ENCODE peak calls at places on chromosomes 3 and 15, in four cellular contexts. G, X, I and W are unnamed samples.

GRCh38 chr3:54870423-54870822 is 57.4 kb downstream of the LRTM1 start:
- DNase-seq in G (no peak), X (no peak), I (peak), W (peak)

GRCh38 chr3:4601926-4602325 is 108.8 kb downstream of the ITPR1 start:
- DNase-seq in G (no peak), X (no peak), I (no peak), W (no peak)

GRCh38 chr3:186320862-186321568 is 41.0 kb downstream of the DGKG start:
- DNase-seq in G (no peak), X (no peak), I (no peak), W (no peak)

GRCh38 chr3:115595611-115596010 is 27.7 kb upstream of the GAP43 start:
- DNase-seq in G (no peak), X (no peak), I (peak), W (no peak)

GRCh38 chr15:63403254-63403945 is 21.8 kb upstream of the CA12 start:
- DNase-seq in G (no peak), X (no peak), I (no peak), W (peak)

GRCh38 chr3:113269661-113270060 is 58.3 kb downstream of the BOC start:
- DNase-seq in G (no peak), X (no peak), I (no peak), W (no peak)

GRCh38 chr3:181941250-181941649 is 229.5 kb downstream of the SOX2 start:
- DNase-seq in G (no peak), X (no peak), I (no peak), W (peak)

GRCh38 chr3:150299221-150299620 is 108.9 kb upstream of the TSC22D2 start:
- DNase-seq in G (no peak), X (no peak), I (no peak), W (no peak)

GRCh38 chr15:90062729-90063684 is 39.3 kb downstream of the IDH2 start:
- DNase-seq in G (no peak), X (no peak), I (no peak), W (no peak)

GRCh38 chr3:102225407-102226132 is 209.2 kb upstream of the ZPLD1 start:
- DNase-seq in G (peak), X (no peak), I (peak), W (peak)

DNA sequence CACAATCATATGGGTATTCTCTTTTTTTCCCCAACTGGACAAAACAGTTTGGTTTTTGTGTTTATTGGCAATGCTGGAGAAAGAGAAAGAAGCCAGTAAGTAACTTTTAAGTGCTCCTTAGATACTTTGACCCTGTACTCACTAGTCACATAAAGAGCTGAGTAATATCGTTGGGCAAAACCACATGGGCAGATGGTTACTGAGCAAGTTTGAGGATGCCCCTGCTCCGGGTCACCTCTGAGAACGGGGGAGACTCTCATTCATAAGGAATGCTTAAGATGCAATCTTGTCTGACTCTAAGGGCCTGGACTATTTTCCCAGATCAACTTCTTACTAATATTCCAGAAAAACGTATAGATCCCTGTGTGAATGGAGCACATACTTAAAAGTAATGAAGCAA is 106.4 kb upstream of the SLC2A2 start:
- DNase-seq in G (no peak), X (no peak), I (no peak), W (no peak)
- TF ChIP-seq JUND in G (no peak), X (no peak), I (no peak), W (no peak)

GRCh38 chr3:32347286-32348125 is 44.1 kb upstream of the CMTM7 start:
- DNase-seq in G (no peak), X (no peak), I (no peak), W (no peak)
- TF ChIP-seq JUND in G (no peak), X (no peak), I (no peak), W (no peak)

GRCh38 chr3:24315991-24316390 is 178.7 kb downstream of the THRB start:
- DNase-seq in G (no peak), X (no peak), I (no peak), W (no peak)
- TF ChIP-seq JUND in G (no peak), X (no peak), I (no peak), W (no peak)

GRCh38 chr15:40844543-40844981 is 714 bp downstream of the SPINT1 start:
- DNase-seq in G (no peak), X (no peak), I (no peak), W (no peak)
- TF ChIP-seq JUND in G (no peak), X (no peak), I (no peak), W (no peak)